ENCODE peak calls at places on chromosomes 4 and X, in eight cellular contexts. Z is stimulated activated CD4-positive, alpha-beta T cell treated with anti-CD3 and anti-CD28 coated beads, Interleukin-4, amount 100 ng/mL, for 48 hours; Y is LHCN-M2; C is GF-D8; V is HCEC 1CT; O is left ventricle myocardium superior; W is NCI-H1436; U is B cell. N is an unnamed sample.

GRCh38 chrX:12292996-12293765 is 154.9 kb downstream of the FRMPD4 start:
- DNase-seq in Z (no peak), Y (peak), C (no peak), V (peak), O (no peak), W (no peak), U (no peak), N (no peak)

GRCh38 chrX:34918856-34919255 is 23.7 kb upstream of the FAM47B start:
- DNase-seq in Z (no peak), Y (peak), C (no peak), V (peak), O (no peak), W (no peak), U (no peak), N (no peak)

GRCh38 chr4:76377922-76378321 is 43.0 kb downstream of the CCDC158 start:
- DNase-seq in Z (peak), Y (peak), C (no peak), V (peak), O (no peak), W (no peak), U (peak), N (no peak)

GRCh38 chr4:47349323-47349722 is 114.2 kb downstream of the COMMD8 start:
- DNase-seq in Z (no peak), Y (peak), C (no peak), V (peak), O (no peak), W (no peak), U (no peak), N (no peak)

GRCh38 chr4:140672366-140672765 is 83.8 kb downstream of the TBC1D9 start:
- DNase-seq in Z (no peak), Y (no peak), C (no peak), V (no peak), O (no peak), W (no peak), U (no peak), N (no peak)

GRCh38 chr4:139515531-139515958 is 40.5 kb downstream of the SETD7 start:
- DNase-seq in Z (no peak), Y (no peak), C (no peak), V (no peak), O (no peak), W (no peak), U (no peak), N (no peak)

GRCh38 chr4:126057371-126057770 is 742.6 kb downstream of the FAT4 start:
- DNase-seq in Z (no peak), Y (no peak), C (no peak), V (no peak), O (no peak), W (no peak), U (no peak), N (no peak)

GRCh38 chr4:149781150-149781549 is 34.5 kb downstream of the IQCM start:
- DNase-seq in Z (no peak), Y (peak), C (no peak), V (peak), O (no peak), W (no peak), U (no peak), N (no peak)

GRCh38 chr4:92175250-92175649 is 128.5 kb upstream of the GRID2 start:
- DNase-seq in Z (no peak), Y (no peak), C (no peak), V (no peak), O (no peak), W (no peak), U (no peak), N (no peak)

GRCh38 chr4:150784305-150784704 is 202.4 kb downstream of the MAB21L2 start:
- DNase-seq in Z (no peak), Y (no peak), C (no peak), V (no peak), O (no peak), W (no peak), U (no peak), N (no peak)

GRCh38 chr4:2829321-2829932 is 14.2 kb upstream of the ADD1 start:
- DNase-seq in Z (no peak), Y (no peak), C (no peak), V (no peak), O (peak), W (no peak), U (no peak), N (no peak)

GRCh38 chr4:160038560-160038959 is 935.7 kb downstream of the RAPGEF2 start:
- DNase-seq in Z (no peak), Y (peak), C (no peak), V (no peak), O (no peak), W (no peak), U (no peak), N (no peak)

GRCh38 chr4:176400816-176401461 is 81.2 kb downstream of the SPCS3 start:
- DNase-seq in Z (no peak), Y (peak), C (no peak), V (peak), O (no peak), W (no peak), U (no peak), N (no peak)

GRCh38 chrX:110316351-110317078 is 1.4 kb downstream of the AMMECR1 start:
- DNase-seq in Z (no peak), Y (no peak), C (peak), V (no peak), O (no peak), W (no peak), U (no peak), N (no peak)

GRCh38 chr4:832108-832507 is 6.2 kb upstream of the CPLX1 start:
- DNase-seq in Z (no peak), Y (no peak), C (no peak), V (no peak), O (no peak), W (no peak), U (no peak), N (no peak)

GRCh38 chr4:108644237-108644636 is 6.2 kb upstream of the OSTC start:
- DNase-seq in Z (no peak), Y (peak), C (no peak), V (peak), O (no peak), W (no peak), U (no peak), N (no peak)

GRCh38 chrX:113920661-113921060 is 663.2 kb upstream of the HTR2C start:
- DNase-seq in Z (no peak), Y (no peak), C (no peak), V (no peak), O (no peak), W (no peak), U (no peak), N (no peak)

GRCh38 chrX:45799576-45799975 is 598.9 kb upstream of the DIPK2B start:
- DNase-seq in Z (no peak), Y (no peak), C (no peak), V (no peak), O (no peak), W (no peak), U (no peak), N (no peak)

GRCh38 chr4:88297131-88297530 is 12.8 kb upstream of the PPM1K start:
- DNase-seq in Z (no peak), Y (no peak), C (no peak), V (no peak), O (no peak), W (no peak), U (no peak), N (no peak)

GRCh38 chr4:121307441-121308327 is 73.1 kb downstream of the QRFPR start:
- DNase-seq in Z (no peak), Y (peak), C (no peak), V (peak), O (no peak), W (peak), U (no peak), N (peak)

GRCh38 chr4:177562859-177563258 is 120.6 kb upstream of the AGA start:
- DNase-seq in Z (no peak), Y (no peak), C (no peak), V (no peak), O (no peak), W (no peak), U (no peak), N (no peak)

GRCh38 chr4:25500626-25501318 is 123.7 kb downstream of the ANAPC4 start:
- DNase-seq in Z (no peak), Y (peak), C (no peak), V (no peak), O (no peak), W (no peak), U (no peak), N (no peak)

GRCh38 chr4:6221851-6222760 is 21.8 kb upstream of the JAKMIP1 start:
- DNase-seq in Z (no peak), Y (no peak), C (no peak), V (no peak), O (peak), W (peak), U (peak), N (no peak)

GRCh38 chr4:75679876-75680575 is 6.8 kb upstream of the G3BP2 start:
- DNase-seq in Z (no peak), Y (no peak), C (no peak), V (no peak), O (no peak), W (no peak), U (no peak), N (no peak)

N was measured in NCI-H1048.